ENCODE peak calls at places on chromosomes 3 and 15, in six cellular contexts. S, U, M, I, F and G are unnamed samples.

GRCh38 chr3:50173685-50174516 is 17.5 kb upstream of the GNAT1 start:
- DNase-seq in S (no peak), U (no peak), M (no peak), I (no peak), F (no peak), G (no peak)

GRCh38 chr15:63968700-63969099 is 77.6 kb downstream of the DAPK2 start:
- DNase-seq in S (no peak), U (no peak), M (no peak), I (no peak), F (peak; percentile 70), G (no peak)

GRCh38 chr15:45603881-45604280 is 16.7 kb downstream of the BLOC1S6 start:
- DNase-seq in S (no peak), U (no peak), M (no peak), I (no peak), F (no peak), G (no peak)

GRCh38 chr15:51783967-51784366 is 32.6 kb downstream of the TMOD2 start:
- DNase-seq in S (no peak), U (no peak), M (no peak), I (no peak), F (no peak), G (no peak)

GRCh38 chr3:129575987-129576364 is 30.5 kb downstream of the PLXND1 start:
- DNase-seq in S (no peak), U (no peak), M (no peak), I (no peak), F (no peak), G (no peak)

GRCh38 chr15:84816694-84817460 is at the start of gene ALPK3:
- DNase-seq in S (peak; percentile 80), U (no peak), M (peak; percentile 86), I (peak; percentile 78), F (no peak), G (no peak)

GRCh38 chr3:194139085-194139976 is 3.4 kb downstream of the HES1 start:
- DNase-seq in S (no peak), U (peak; percentile 77), M (peak; percentile 53), I (peak; percentile 54), F (no peak), G (no peak)

GRCh38 chr15:82894971-82895520 is 57.5 kb downstream of the HOMER2 start:
- DNase-seq in S (no peak), U (no peak), M (no peak), I (no peak), F (no peak), G (no peak)

GRCh38 chr3:46089237-46090011 is 62.1 kb upstream of the XCR1 start:
- DNase-seq in S (peak; percentile 24), U (no peak), M (peak; percentile 57), I (peak; percentile 67), F (peak; percentile 38), G (peak; percentile 81)

GRCh38 chr15:55824857-55825613 is 82.1 kb upstream of the PRTG start:
- DNase-seq in S (no peak), U (no peak), M (no peak), I (no peak), F (no peak), G (no peak)

GRCh38 chr3:98567646-98568280 is 25.6 kb downstream of the CPOX start:
- DNase-seq in S (no peak), U (no peak), M (no peak), I (no peak), F (no peak), G (no peak)

GRCh38 chr15:47551079-47551478 is 166.2 kb upstream of the SEMA6D start:
- DNase-seq in S (no peak), U (no peak), M (no peak), I (no peak), F (no peak), G (no peak)

DNA sequence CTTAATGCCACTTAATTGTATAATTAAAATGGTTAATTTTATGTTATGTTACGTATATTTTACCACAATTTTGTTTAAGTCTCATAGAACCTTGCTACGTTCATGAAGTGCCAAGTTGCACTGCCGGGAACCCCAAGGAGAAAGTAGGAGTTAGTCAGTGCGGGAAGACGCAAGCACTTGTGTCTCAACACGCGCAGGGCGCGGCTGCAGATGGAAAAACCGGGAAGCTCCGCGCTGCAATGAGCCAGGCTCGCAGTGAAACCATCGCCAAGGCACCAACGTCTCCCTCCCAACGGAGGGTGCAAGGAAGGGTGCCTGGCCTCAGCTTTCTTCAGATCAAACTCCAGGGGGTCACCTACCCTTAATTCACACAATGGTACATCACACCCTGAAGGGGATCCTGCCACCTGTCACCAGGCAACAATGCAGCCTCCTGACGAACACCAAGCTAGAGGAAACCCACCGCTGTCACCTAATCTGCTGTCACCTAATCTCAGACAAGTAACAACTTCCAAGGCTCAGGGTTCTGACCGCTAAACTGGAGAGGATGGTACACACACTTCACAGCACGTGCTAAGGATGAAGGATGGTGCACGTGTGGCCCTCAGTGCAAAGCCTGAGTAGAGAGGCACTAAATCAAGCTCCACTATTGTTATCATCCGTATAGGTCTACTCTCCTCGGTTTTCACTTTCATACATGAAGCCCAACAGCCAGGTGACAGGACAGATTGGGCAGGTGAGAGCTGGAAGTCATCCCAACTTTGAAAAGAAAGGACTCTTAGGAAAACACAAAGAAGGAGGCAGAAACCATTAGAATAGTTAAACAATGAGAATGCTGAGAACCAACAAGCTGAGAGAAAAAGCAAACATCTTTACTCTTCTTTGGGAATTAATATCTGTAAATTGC is 21.4 kb downstream of the MAGI1 start:
- DNase-seq in S (no peak), U (no peak), M (no peak), I (no peak), F (no peak), G (no peak)
- H3K4me3 ChIP-seq in S (no peak overlapping the region), U (no peak overlapping the region), M (no peak overlapping the region), I (no peak overlapping the region), F (no peak overlapping the region), G (no peak overlapping the region)

GRCh38 chr3:149584236-149584635 is 73.6 kb downstream of the WWTR1 start:
- DNase-seq in S (no peak), U (peak; percentile 31), M (no peak), I (no peak), F (no peak), G (no peak)
- H3K4me1 ChIP-seq in S (peaks cover 80% of the 10 kb centered on the region), U (peaks cover 7% of the 10 kb centered on the region), M (peaks cover 18% of the 10 kb centered on the region), I (peaks cover 13% of the 10 kb centered on the region), F (no peaks in the 10 kb centered on the region), G (peaks cover 32% of the 10 kb centered on the region)

GRCh38 chr3:15646924-15647511 is 45.5 kb downstream of the BTD start:
- DNase-seq in S (peak; percentile 53), U (no peak), M (peak; percentile 75), I (peak; percentile 62), F (no peak), G (peak; percentile 48)
- H3K4me3 ChIP-seq in S (no peak overlapping the region), U (no peak overlapping the region), M (no peak overlapping the region), I (no peak overlapping the region), F (no peak overlapping the region), G (no peak overlapping the region)

DNA sequence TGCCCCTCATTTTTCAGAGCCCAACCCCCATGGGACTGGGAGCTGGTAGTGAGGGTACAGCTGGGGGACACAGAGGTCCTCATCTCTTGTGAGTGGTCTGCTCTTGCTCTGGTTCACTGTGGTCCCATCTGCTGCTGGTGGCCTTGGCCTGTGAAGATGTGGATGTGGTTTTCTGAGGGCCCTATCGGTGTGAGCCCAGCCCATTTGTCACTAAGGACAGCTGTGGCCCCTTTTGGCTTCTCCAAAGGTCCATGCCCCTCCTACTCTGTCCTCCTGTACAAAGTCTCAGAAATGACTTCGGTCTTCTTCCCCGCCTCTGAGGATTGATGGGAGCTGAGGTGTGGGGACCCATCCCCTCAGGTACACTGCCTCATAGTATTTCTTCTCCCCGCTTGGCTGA is 21.0 kb downstream of the LIPC start:
- DNase-seq in S (no peak), U (no peak), M (no peak), I (no peak), F (no peak), G (no peak)
- H3K4me1 ChIP-seq in S (peaks cover 22% of the 10 kb centered on the region), U (no peaks in the 10 kb centered on the region), M (peaks cover 12% of the 10 kb centered on the region), I (peaks cover 5% of the 10 kb centered on the region), F (no peaks in the 10 kb centered on the region), G (no peaks in the 10 kb centered on the region)

DNA sequence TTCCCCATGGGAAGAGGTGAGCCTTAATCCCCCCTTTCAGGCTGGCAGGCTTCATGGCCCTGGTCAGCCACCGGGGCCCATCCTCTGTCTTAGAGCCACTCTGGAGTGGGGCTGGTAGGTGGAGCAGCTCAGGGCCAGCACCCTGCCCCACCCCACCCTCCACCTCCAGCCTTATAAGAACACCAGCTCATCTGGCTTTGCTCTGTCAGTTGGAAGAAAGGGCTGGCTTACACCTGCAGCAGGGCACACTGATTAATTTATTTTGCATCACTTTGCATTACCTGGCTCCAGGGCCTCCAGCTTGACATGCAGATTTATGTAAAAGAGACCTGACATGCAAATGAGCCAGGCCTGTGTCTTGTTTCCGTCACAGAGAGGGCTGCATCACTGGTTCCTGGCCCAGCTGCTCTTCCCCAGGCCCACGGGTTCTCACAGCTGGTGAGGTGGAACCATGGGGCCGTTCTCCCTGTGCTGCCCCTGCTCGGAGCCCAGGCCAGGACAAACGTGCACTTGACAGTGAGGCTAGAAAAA is 44.4 kb upstream of the MAGEF1 start:
- DNase-seq in S (no peak), U (no peak), M (no peak), I (no peak), F (no peak), G (no peak)
- H3K4me3 ChIP-seq in S (no peak overlapping the region), U (no peak overlapping the region), M (no peak overlapping the region), I (no peak overlapping the region), F (no peak overlapping the region), G (no peak overlapping the region)

GRCh38 chr3:8667429-8668091 is 23.0 kb upstream of the SSUH2 start:
- DNase-seq in S (no peak), U (no peak), M (no peak), I (no peak), F (no peak), G (no peak)
- H3K4me1 ChIP-seq in S (no peaks in the 10 kb centered on the region), U (no peaks in the 10 kb centered on the region), M (no peaks in the 10 kb centered on the region), I (no peaks in the 10 kb centered on the region), F (no peaks in the 10 kb centered on the region), G (no peaks in the 10 kb centered on the region)

GRCh38 chr3:52456800-52457183 is 1.4 kb downstream of the NISCH start:
- DNase-seq in S (no peak), U (no peak), M (no peak), I (no peak), F (no peak), G (no peak)
- H3K4me3 ChIP-seq in S (peak overlapping the region; percentile 96), U (peak overlapping the region; percentile 100), M (peak overlapping the region; percentile 81), I (no peak overlapping the region), F (peak overlapping the region; percentile 79), G (peak overlapping the region; percentile 46)

DNA sequence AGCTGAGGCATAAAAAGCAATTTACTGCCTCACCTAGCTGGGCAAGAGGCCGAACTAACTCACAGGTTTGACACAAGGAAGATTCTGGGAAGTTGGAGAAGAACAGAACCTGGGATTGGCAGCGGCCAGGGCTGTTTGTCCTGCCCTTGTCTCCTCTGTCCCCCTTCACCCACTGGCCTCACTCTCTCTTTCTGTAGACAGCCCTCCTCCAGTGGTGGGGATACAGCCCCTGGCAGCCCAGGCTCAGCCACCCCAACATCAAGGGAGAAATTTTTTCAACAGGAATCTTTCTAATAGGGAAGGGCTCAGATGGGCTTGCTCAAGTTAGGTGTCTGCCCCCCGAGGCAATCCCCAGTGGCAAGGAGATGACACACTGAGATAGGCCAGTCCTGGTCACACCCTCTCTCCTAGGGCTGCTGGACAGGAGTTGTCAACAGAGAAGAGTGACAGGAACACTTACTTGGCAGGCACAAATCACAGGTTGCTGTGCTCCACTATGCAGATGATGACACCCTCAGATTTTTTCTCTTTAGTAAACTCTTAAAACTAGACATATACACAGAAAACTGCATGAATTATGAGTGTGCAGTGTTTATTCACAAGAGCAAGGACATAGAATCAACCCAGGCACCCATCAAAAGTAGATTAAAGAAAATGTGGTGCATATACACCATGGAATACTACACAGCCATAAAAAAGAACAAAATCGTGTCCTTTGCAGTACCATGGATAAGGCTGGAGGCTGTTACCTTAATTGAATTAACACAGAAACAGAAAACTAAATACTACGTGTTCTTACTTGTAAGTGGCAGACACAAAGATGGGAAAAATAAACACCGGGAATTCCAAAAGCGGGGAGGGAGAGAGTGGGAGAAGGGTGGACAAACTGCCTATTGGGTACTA is 36.4 kb downstream of the PLA2G4D start:
- DNase-seq in S (no peak), U (peak; percentile 48), M (no peak), I (no peak), F (peak; percentile 31), G (peak; percentile 28)
- H3K4me1 ChIP-seq in S (peaks cover 20% of the 10 kb centered on the region), U (peaks cover 5% of the 10 kb centered on the region), M (no peaks in the 10 kb centered on the region), I (no peaks in the 10 kb centered on the region), F (no peaks in the 10 kb centered on the region), G (peaks cover 7% of the 10 kb centered on the region)